ENCODE peak calls at places on chromosomes 13 and 19, in seven cellular contexts. T, R, M, K, Y, I and P are unnamed samples.

GRCh38 chr13:47076536-47076935 is 179.7 kb upstream of the HTR2A start:
- DNase-seq in T (no peak), R (no peak), M (no peak), K (no peak), Y (no peak), I (no peak), P (no peak)

GRCh38 chr19:40279120-40279551 is 6.0 kb downstream of the AKT2 start:
- DNase-seq in T (no peak), R (peak; percentile 80), M (no peak), K (no peak), Y (no peak), I (no peak), P (no peak)

GRCh38 chr13:95256086-95256485 is 45.2 kb downstream of the ABCC4 start:
- DNase-seq in T (no peak), R (no peak), M (no peak), K (no peak), Y (peak; percentile 93), I (peak; percentile 87), P (no peak)

GRCh38 chr13:21948781-21949474 is 278.1 kb downstream of the FGF9 start:
- DNase-seq in T (no peak), R (no peak), M (peak; percentile 20), K (no peak), Y (no peak), I (no peak), P (no peak)

GRCh38 chr13:72849571-72849970 is 67.6 kb downstream of the PIBF1 start:
- DNase-seq in T (no peak), R (no peak), M (no peak), K (no peak), Y (no peak), I (no peak), P (no peak)

GRCh38 chr19:13748169-13748884 is 16.0 kb upstream of the MRI1 start:
- DNase-seq in T (no peak), R (no peak), M (no peak), K (no peak), Y (no peak), I (peak; percentile 44), P (no peak)

GRCh38 chr19:5480427-5480836 is 25.2 kb downstream of the ZNRF4 start:
- DNase-seq in T (peak; percentile 36), R (no peak), M (peak; percentile 48), K (no peak), Y (peak; percentile 28), I (peak; percentile 54), P (peak; percentile 35)

GRCh38 chr13:48504606-48505369 is 28.1 kb downstream of the RCBTB2 start:
- DNase-seq in T (no peak), R (no peak), M (peak; percentile 44), K (no peak), Y (no peak), I (no peak), P (peak; percentile 8)

GRCh38 chr13:30004204-30004603 is 153.8 kb upstream of the UBL3 start:
- DNase-seq in T (no peak), R (no peak), M (peak; percentile 95), K (no peak), Y (no peak), I (peak; percentile 29), P (no peak)

GRCh38 chr13:21344662-21345176 is 114.4 kb downstream of the ZDHHC20 start:
- DNase-seq in T (no peak), R (no peak), M (peak; percentile 72), K (no peak), Y (no peak), I (no peak), P (no peak)

GRCh38 chr13:32984857-32985626 is 31.2 kb upstream of the KL start:
- DNase-seq in T (peak; percentile 39), R (no peak), M (no peak), K (no peak), Y (no peak), I (peak; percentile 93), P (no peak)

GRCh38 chr19:38057954-38058690 is 151.1 kb downstream of the SIPA1L3 start:
- DNase-seq in T (peak; percentile 86), R (no peak), M (no peak), K (peak; percentile 75), Y (no peak), I (peak; percentile 60), P (no peak)

GRCh38 chr19:2695288-2695866 is 7.1 kb downstream of the GNG7 start:
- DNase-seq in T (no peak), R (peak; percentile 60), M (no peak), K (no peak), Y (no peak), I (no peak), P (no peak)
- H3K4me3 ChIP-seq in T (no peak overlapping the region), R (peak overlapping the region; percentile 41), M (no peak overlapping the region), K (no peak overlapping the region), Y (no peak overlapping the region), I (no peak overlapping the region), P (no peak overlapping the region)

DNA sequence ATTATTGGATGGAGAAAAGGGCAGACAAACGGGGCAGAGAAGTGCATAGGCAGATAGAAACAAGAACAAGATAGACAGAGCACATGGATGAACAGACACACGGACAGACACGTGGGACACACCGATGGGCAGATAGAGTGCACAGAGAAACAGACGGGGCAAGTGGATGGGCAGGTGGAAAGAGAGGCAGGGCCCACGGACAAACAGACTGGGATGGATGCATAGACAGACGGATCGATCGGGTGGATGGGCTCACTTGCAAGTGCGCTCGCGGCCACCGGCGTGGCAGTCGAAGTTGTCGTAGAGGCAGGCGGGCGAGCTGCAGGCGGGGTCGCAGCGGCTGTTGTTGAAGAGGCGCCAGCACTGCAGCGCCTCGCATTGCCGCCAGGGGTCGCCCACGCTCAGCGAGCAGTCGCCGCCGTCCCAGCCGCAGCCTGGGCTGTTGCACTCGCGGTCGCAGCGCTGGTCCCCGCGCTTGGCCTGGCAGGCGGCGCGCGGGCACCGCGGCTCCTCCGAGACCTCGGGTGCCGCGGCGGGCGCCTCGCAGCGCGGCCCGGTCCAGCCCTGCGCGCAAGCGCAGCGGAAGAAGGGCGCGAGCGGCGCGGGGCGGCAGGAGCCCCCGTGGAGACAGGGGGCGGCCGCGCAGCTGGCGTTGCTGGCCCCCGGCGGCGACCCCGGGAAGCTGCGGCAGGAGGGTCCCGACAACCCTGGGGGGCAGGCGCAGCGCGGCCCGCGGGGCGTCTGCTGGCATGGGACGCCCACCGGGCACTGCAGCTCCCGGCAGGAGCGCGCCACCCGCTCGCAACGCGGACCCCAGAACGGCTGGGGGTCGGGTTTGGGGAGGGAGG is 23.3 kb downstream of the NOTCH3 start:
- DNase-seq in T (peak; percentile 88), R (peak; percentile 82), M (peak; percentile 89), K (peak; percentile 87), Y (no peak), I (peak; percentile 78), P (peak; percentile 83)
- H3K4me3 ChIP-seq in T (peak overlapping the region; percentile 36), R (peak overlapping the region; percentile 55), M (no peak overlapping the region), K (peak overlapping the region; percentile 4), Y (no peak overlapping the region), I (peak overlapping the region; percentile 40), P (peak overlapping the region; percentile 24)

GRCh38 chr19:41876847-41877489 is at the start of gene CD79A:
- DNase-seq in T (no peak), R (no peak), M (peak; percentile 75), K (no peak), Y (no peak), I (no peak), P (no peak)
- H3K4me3 ChIP-seq in T (no peak within 1 kb of the TSS), R (no peak within 1 kb of the TSS), M (peak within 1 kb of the TSS; percentile 11), K (no peak within 1 kb of the TSS), Y (no peak within 1 kb of the TSS), I (no peak within 1 kb of the TSS), P (no peak within 1 kb of the TSS)

GRCh38 chr19:49180659-49181058 is 23.1 kb downstream of the TRPM4 start:
- DNase-seq in T (no peak), R (no peak), M (no peak), K (no peak), Y (no peak), I (no peak), P (no peak)

GRCh38 chr19:49188626-49189200 is 31.1 kb downstream of the TRPM4 start:
- DNase-seq in T (no peak), R (no peak), M (no peak), K (no peak), Y (no peak), I (no peak), P (no peak)

GRCh38 chr19:49186108-49186507 is 28.5 kb downstream of the TRPM4 start:
- DNase-seq in T (no peak), R (no peak), M (no peak), K (no peak), Y (no peak), I (no peak), P (no peak)

DNA sequence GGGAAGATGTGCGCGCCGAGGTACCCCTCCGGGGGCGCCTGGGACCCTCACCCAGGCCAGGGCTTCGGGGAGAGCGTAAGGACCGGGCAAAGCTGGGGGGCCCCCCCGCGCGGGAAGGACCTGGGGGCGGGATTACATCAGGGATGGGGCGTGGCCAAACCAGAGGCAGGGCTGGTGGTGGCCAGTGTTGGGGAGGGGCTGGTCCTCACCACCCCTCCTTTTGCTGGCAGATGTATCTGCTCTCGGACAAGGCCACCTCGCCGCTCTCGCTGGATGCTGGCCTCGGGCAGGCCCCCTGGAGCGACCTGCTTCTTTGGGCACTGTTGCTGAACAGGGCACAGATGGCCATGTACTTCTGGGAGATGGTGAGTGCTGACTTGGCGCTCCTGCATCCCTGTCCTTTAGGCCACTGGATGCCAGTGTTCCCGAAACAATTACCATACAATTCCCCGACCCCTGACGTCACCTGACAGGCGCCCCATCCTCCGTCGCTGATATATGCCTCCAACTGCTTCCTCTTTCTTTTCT is 25.3 kb downstream of the TRPM4 start:
- DNase-seq in T (no peak), R (no peak), M (no peak), K (no peak), Y (no peak), I (no peak), P (no peak)
- H3K4me3 ChIP-seq in T (no peak overlapping the region), R (no peak overlapping the region), M (no peak overlapping the region), K (no peak overlapping the region), Y (no peak overlapping the region), I (no peak overlapping the region), P (no peak overlapping the region)

GRCh38 chr13:58992478-58993042 is 1171.2 kb downstream of the DIAPH3 start:
- DNase-seq in T (no peak), R (no peak), M (no peak), K (no peak), Y (no peak), I (no peak), P (no peak)

GRCh38 chr13:58994778-58995177 is 1169.0 kb downstream of the DIAPH3 start:
- DNase-seq in T (no peak), R (no peak), M (no peak), K (no peak), Y (no peak), I (no peak), P (no peak)

GRCh38 chr13:58994077-58994476 is 1169.7 kb downstream of the DIAPH3 start:
- DNase-seq in T (no peak), R (no peak), M (no peak), K (no peak), Y (no peak), I (no peak), P (no peak)

DNA sequence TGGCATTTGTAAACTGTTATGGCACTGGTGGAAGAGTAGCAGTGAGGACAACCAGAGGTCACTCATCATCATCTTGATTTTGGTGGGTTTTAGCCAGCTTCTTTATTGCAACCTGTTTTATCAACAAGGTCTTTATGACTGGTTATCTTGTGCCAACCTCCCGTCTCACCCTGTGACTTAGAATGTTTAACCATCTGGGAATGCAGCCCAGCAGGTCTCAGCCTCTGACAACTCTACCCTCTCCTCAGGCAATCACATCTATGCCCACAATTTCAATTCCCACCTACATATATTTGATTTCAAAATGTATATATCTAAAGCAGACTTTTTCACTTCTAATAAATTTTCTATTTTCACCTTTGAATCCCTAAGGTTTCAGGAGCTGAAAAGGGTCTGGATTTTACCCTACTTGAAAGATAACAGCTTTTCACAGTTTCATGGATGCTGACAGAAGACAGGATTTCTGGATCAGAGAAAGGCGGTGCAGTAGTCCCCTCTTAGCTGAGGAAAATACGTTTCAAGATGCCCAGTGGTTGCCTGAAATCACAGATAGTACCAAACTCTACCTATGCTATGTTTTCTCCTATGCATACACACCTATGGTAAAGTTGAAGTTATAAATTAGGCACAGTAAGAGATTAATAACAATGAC is 1171.8 kb downstream of the DIAPH3 start:
- DNase-seq in T (peak; percentile 31), R (no peak), M (no peak), K (no peak), Y (no peak), I (no peak), P (no peak)
- H3K4me3 ChIP-seq in T (no peak overlapping the region), R (no peak overlapping the region), M (no peak overlapping the region), K (no peak overlapping the region), Y (no peak overlapping the region), I (no peak overlapping the region), P (no peak overlapping the region)